ENCODE peak calls at places on chromosomes 1 and 21, in seven cellular contexts. I is endodermal cell, E is breast epithelium, U is fibroblast of mammary gland, F is PC-3, G is fibroblast of lung, Q is GM20000. Z is an unnamed sample.
A peak's percentile ranks its signal among the peaks of the same experiment; 100 is the strongest.

GRCh38 chr1:221188531-221188930 is 309.3 kb downstream of the HLX start:
- DNase-seq in U (no peak), F (no peak), I (no peak), G (no peak), E (no peak), Q (no peak), Z (no peak)

GRCh38 chr1:169572184-169572583 is 14.1 kb downstream of the F5 start:
- DNase-seq in Q (no peak), F (peak; percentile 66), E (no peak), G (peak; percentile 8), I (no peak), U (no peak), Z (no peak)

GRCh38 chr1:64961923-64962322 is 4.4 kb downstream of the JAK1 start:
- DNase-seq in E (no peak), F (no peak), Q (no peak), U (no peak), I (no peak), G (no peak), Z (no peak)

GRCh38 chr1:232709339-232709738 is 79.4 kb upstream of the SIPA1L2 start:
- DNase-seq in U (peak; percentile 68), I (no peak), F (peak; percentile 88), E (no peak), G (peak; percentile 65), Q (no peak), Z (no peak)

GRCh38 chr1:11795238-11795890 is 10.4 kb downstream of the MTHFR start:
- DNase-seq in E (no peak), G (no peak), U (no peak), F (no peak), Q (no peak), I (no peak), Z (no peak)

GRCh38 chr1:16631248-16632043 is 18.1 kb upstream of the NBPF1 start:
- DNase-seq in I (peak; percentile 58), E (peak; percentile 21), Q (no peak), G (no peak), F (no peak), U (no peak), Z (no peak)

GRCh38 chr1:47178020-47178419 is 11.8 kb downstream of the PDZK1IP1 start:
- DNase-seq in I (no peak), U (no peak), G (no peak), F (no peak), Q (no peak), E (no peak), Z (no peak)

GRCh38 chr21:18493420-18493819 is 89.8 kb upstream of the TMPRSS15 start:
- DNase-seq in U (peak; percentile 14), I (no peak), G (peak; percentile 89), F (peak; percentile 56), Q (no peak), E (no peak), Z (no peak)

GRCh38 chr1:57192256-57192655 is 226.4 kb upstream of the C8B start:
- DNase-seq in F (no peak), I (no peak), G (peak; percentile 6), E (no peak), Q (no peak), U (no peak), Z (no peak)

GRCh38 chr1:7278827-7279752 is 492.0 kb upstream of the VAMP3 start:
- DNase-seq in I (peak; percentile 32), U (no peak), E (no peak), G (no peak), F (no peak), Q (no peak), Z (no peak)

GRCh38 chr1:240474133-240474614 is 137.8 kb downstream of the GREM2 start:
- DNase-seq in E (no peak), Q (no peak), U (peak; percentile 87), F (no peak), G (peak; percentile 88), I (no peak), Z (peak; percentile 16)

GRCh38 chr1:25063591-25064416 is 133.7 kb upstream of the RUNX3 start:
- DNase-seq in F (peak; percentile 66), U (no peak), G (peak; percentile 25), I (no peak), Q (no peak), E (no peak), Z (no peak)

DNA sequence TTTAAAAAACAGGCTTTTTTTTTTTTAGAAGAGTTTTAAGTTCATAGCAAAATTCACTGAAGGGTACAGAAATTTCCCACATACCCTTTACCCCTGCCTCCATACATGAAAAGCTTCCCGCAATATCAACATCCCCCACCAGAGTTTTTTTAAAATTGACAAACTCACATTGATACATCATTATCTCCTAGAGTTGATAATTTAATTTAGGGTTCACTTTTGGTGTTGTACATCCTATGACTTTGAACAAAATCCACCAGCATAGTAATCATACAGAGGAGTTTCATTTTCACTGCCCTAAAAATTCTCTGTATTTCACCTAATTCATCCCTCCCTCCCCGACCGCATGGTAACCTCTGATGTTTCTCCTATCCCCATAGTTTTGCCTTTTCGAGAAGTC is 53.6 kb upstream of the KCNK2 start:
- DNase-seq in G (no peak), F (no peak), U (no peak), I (no peak), Q (no peak), E (no peak), Z (no peak)
- TF ChIP-seq CTCF in G (no peak), F (no peak), U (no peak), I (peak; percentile 28), Q (no peak), E (no peak), Z (no peak)

GRCh38 chr1:53473463-53473862 is 14.3 kb downstream of the DMRTB1 start:
- DNase-seq in Q (no peak), U (peak; percentile 18), G (no peak), I (peak; percentile 30), F (peak; percentile 14), E (no peak), Z (no peak)
- TF ChIP-seq CTCF in Q (peak; percentile 11), U (peak; percentile 47), G (peak; percentile 25), I (peak; percentile 68), F (peak; percentile 44), E (no peak), Z (no peak)

DNA sequence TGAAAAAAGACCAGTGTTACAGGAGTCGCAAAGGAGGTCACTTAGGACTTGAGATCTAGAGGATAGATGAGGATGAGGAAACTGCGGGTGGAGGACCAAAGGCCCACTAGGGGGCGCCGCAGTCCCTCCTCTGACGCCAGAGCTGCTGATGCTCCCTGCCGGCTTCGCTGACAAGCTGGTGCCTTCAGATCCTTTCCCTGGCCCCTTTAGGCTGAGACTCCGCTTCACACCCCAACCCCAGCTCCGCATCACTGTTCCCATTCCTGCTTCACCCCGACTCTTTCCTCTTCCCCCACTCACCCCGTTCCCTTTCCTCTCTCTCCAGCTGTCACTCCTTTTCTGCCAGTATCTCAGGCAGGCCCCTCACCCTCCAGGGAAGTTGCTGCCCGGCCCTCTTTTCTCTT is 4.3 kb downstream of the KCNJ9 start:
- DNase-seq in F (peak; percentile 81), Q (peak; percentile 92), U (peak; percentile 64), G (peak; percentile 48), I (peak; percentile 96), E (peak; percentile 49), Z (peak; percentile 84)
- TF ChIP-seq CTCF in F (peak; percentile 85), Q (peak; percentile 69), U (peak; percentile 91), G (peak; percentile 64), I (peak; percentile 98), E (peak; percentile 53), Z (peak; percentile 83)

GRCh38 chr1:160888926-160889325 is 3.9 kb upstream of the ITLN1 start:
- DNase-seq in I (no peak), U (no peak), Q (no peak), F (peak; percentile 26), E (no peak), G (no peak), Z (no peak)

GRCh38 chr1:160883586-160883985 is 1.4 kb downstream of the ITLN1 start:
- DNase-seq in F (no peak), G (no peak), I (no peak), Q (no peak), E (no peak), U (no peak), Z (no peak)

GRCh38 chr1:160884091-160884490 is 889 bp downstream of the ITLN1 start:
- DNase-seq in Q (no peak), F (no peak), G (no peak), U (no peak), E (no peak), I (no peak), Z (no peak)

GRCh38 chr1:160885080-160885479 is at the start of gene ITLN1:
- DNase-seq in G (no peak), U (no peak), E (no peak), Q (no peak), I (no peak), F (no peak), Z (no peak)

GRCh38 chr1:160884579-160884978 is 401 bp downstream of the ITLN1 start:
- DNase-seq in Q (no peak), E (no peak), I (peak; percentile 71), U (no peak), F (peak; percentile 40), G (no peak), Z (peak; percentile 24)
- TF ChIP-seq CTCF in Q (peak; percentile 12), E (no peak), I (peak; percentile 76), U (no peak), F (peak; percentile 47), G (no peak), Z (peak; percentile 29)

GRCh38 chr21:42861311-42862122 is 17.8 kb downstream of the WDR4 start:
- DNase-seq in U (no peak), F (no peak), E (no peak), Q (no peak), I (peak; percentile 33), G (no peak), Z (no peak)
- TF ChIP-seq CTCF in U (no peak), F (no peak), E (no peak), Q (no peak), I (no peak), G (no peak), Z (no peak)

DNA sequence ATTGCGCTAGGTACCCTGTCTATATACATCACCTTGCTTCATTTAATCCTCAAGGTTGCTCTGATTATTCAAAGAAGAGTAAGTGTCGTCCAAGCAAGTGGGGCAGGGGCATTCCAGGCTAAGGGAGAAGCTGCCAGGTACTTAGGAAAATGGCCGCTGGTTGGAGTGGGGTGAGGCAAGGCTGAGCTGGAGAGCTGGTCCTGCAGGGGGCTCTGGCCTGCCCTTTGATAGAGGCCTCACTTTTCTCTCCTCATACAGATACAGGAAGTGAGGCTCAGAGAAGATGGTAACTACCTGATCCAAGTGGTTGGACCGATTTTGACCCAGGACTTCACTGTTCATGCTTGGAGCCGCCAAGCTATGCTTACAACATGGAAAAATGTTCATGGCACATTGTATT is 86.9 kb upstream of the ZBTB40 start:
- DNase-seq in U (no peak), I (peak; percentile 83), F (no peak), E (no peak), Q (no peak), G (no peak), Z (no peak)
- TF ChIP-seq CTCF in U (no peak), I (peak; percentile 73), F (no peak), E (no peak), Q (no peak), G (no peak), Z (no peak)